ENCODE peak calls at places on chromosomes 2 and 18, in five cellular contexts. One of them, this sample, is unnamed.

GRCh38 chr2:68548396-68548795 is 81.0 kb downstream of the APLF start:
- DNase-seq in stimulated activated naive B cell treated with anti-CD40 and anti-IgM and Interleukin-4, amounts not matched to agents 10 μg/mL and 1 μg/mL and 100 μg/mL, for 72 hours: no peak
- DNase-seq in activated CD4-positive, alpha-beta T cell treated with anti-CD3 and anti-CD28 coated beads for 24 hours: no peak
- DNase-seq in ELR: peak; percentile 52
- DNase-seq in head of caudate nucleus: no peak
- DNase-seq in this sample: no peak

GRCh38 chr2:119744335-119744939 is 15.3 kb upstream of the PTPN4 start:
- DNase-seq in stimulated activated naive B cell treated with anti-CD40 and anti-IgM and Interleukin-4, amounts not matched to agents 10 μg/mL and 1 μg/mL and 100 μg/mL, for 72 hours: no peak
- DNase-seq in activated CD4-positive, alpha-beta T cell treated with anti-CD3 and anti-CD28 coated beads for 24 hours: no peak
- DNase-seq in ELR: peak; percentile 50
- DNase-seq in head of caudate nucleus: no peak
- DNase-seq in this sample: peak; percentile 85

GRCh38 chr18:22912835-22913234 is 20.3 kb upstream of the RBBP8 start:
- DNase-seq in stimulated activated naive B cell treated with anti-CD40 and anti-IgM and Interleukin-4, amounts not matched to agents 10 μg/mL and 1 μg/mL and 100 μg/mL, for 72 hours: no peak
- DNase-seq in activated CD4-positive, alpha-beta T cell treated with anti-CD3 and anti-CD28 coated beads for 24 hours: no peak
- DNase-seq in ELR: no peak
- DNase-seq in head of caudate nucleus: no peak
- DNase-seq in this sample: no peak

GRCh38 chr18:23194969-23195957 is 60.0 kb downstream of the CABLES1 start:
- DNase-seq in stimulated activated naive B cell treated with anti-CD40 and anti-IgM and Interleukin-4, amounts not matched to agents 10 μg/mL and 1 μg/mL and 100 μg/mL, for 72 hours: no peak
- DNase-seq in activated CD4-positive, alpha-beta T cell treated with anti-CD3 and anti-CD28 coated beads for 24 hours: no peak
- DNase-seq in ELR: no peak
- DNase-seq in head of caudate nucleus: no peak
- DNase-seq in this sample: no peak

GRCh38 chr2:209269024-209269423 is 154.8 kb upstream of the MAP2 start:
- DNase-seq in stimulated activated naive B cell treated with anti-CD40 and anti-IgM and Interleukin-4, amounts not matched to agents 10 μg/mL and 1 μg/mL and 100 μg/mL, for 72 hours: no peak
- DNase-seq in activated CD4-positive, alpha-beta T cell treated with anti-CD3 and anti-CD28 coated beads for 24 hours: no peak
- DNase-seq in ELR: no peak
- DNase-seq in head of caudate nucleus: no peak
- DNase-seq in this sample: no peak

GRCh38 chr2:189641565-189641964 is 19.7 kb upstream of the ASNSD1 start:
- DNase-seq in stimulated activated naive B cell treated with anti-CD40 and anti-IgM and Interleukin-4, amounts not matched to agents 10 μg/mL and 1 μg/mL and 100 μg/mL, for 72 hours: no peak
- DNase-seq in activated CD4-positive, alpha-beta T cell treated with anti-CD3 and anti-CD28 coated beads for 24 hours: peak; percentile 11
- DNase-seq in ELR: no peak
- DNase-seq in head of caudate nucleus: no peak
- DNase-seq in this sample: no peak

GRCh38 chr2:135256531-135257258 is 204.6 kb downstream of the RAB3GAP1 start:
- DNase-seq in stimulated activated naive B cell treated with anti-CD40 and anti-IgM and Interleukin-4, amounts not matched to agents 10 μg/mL and 1 μg/mL and 100 μg/mL, for 72 hours: no peak
- DNase-seq in activated CD4-positive, alpha-beta T cell treated with anti-CD3 and anti-CD28 coated beads for 24 hours: no peak
- DNase-seq in ELR: peak; percentile 54
- DNase-seq in head of caudate nucleus: no peak
- DNase-seq in this sample: no peak

GRCh38 chr18:28212060-28212459 is 35.1 kb upstream of the CDH2 start:
- DNase-seq in stimulated activated naive B cell treated with anti-CD40 and anti-IgM and Interleukin-4, amounts not matched to agents 10 μg/mL and 1 μg/mL and 100 μg/mL, for 72 hours: no peak
- DNase-seq in activated CD4-positive, alpha-beta T cell treated with anti-CD3 and anti-CD28 coated beads for 24 hours: no peak
- DNase-seq in ELR: no peak
- DNase-seq in head of caudate nucleus: no peak
- DNase-seq in this sample: no peak

GRCh38 chr2:59077026-59077425 is 835.9 kb upstream of the FANCL start:
- DNase-seq in stimulated activated naive B cell treated with anti-CD40 and anti-IgM and Interleukin-4, amounts not matched to agents 10 μg/mL and 1 μg/mL and 100 μg/mL, for 72 hours: no peak
- DNase-seq in activated CD4-positive, alpha-beta T cell treated with anti-CD3 and anti-CD28 coated beads for 24 hours: no peak
- DNase-seq in ELR: no peak
- DNase-seq in head of caudate nucleus: no peak
- DNase-seq in this sample: no peak

GRCh38 chr2:75560022-75560767 is 544 bp downstream of the EVA1A start:
- DNase-seq in stimulated activated naive B cell treated with anti-CD40 and anti-IgM and Interleukin-4, amounts not matched to agents 10 μg/mL and 1 μg/mL and 100 μg/mL, for 72 hours: no peak
- DNase-seq in activated CD4-positive, alpha-beta T cell treated with anti-CD3 and anti-CD28 coated beads for 24 hours: no peak
- DNase-seq in ELR: peak; percentile 46
- DNase-seq in head of caudate nucleus: peak; percentile 32
- DNase-seq in this sample: no peak

GRCh38 chr18:68177807-68178702 is 536.9 kb downstream of the TMX3 start:
- DNase-seq in stimulated activated naive B cell treated with anti-CD40 and anti-IgM and Interleukin-4, amounts not matched to agents 10 μg/mL and 1 μg/mL and 100 μg/mL, for 72 hours: no peak
- DNase-seq in activated CD4-positive, alpha-beta T cell treated with anti-CD3 and anti-CD28 coated beads for 24 hours: no peak
- DNase-seq in ELR: peak; percentile 97
- DNase-seq in head of caudate nucleus: no peak
- DNase-seq in this sample: peak; percentile 37

GRCh38 chr2:225999692-226000091 is 600.2 kb downstream of the NYAP2 start:
- DNase-seq in stimulated activated naive B cell treated with anti-CD40 and anti-IgM and Interleukin-4, amounts not matched to agents 10 μg/mL and 1 μg/mL and 100 μg/mL, for 72 hours: no peak
- DNase-seq in activated CD4-positive, alpha-beta T cell treated with anti-CD3 and anti-CD28 coated beads for 24 hours: no peak
- DNase-seq in ELR: no peak
- DNase-seq in head of caudate nucleus: no peak
- DNase-seq in this sample: no peak

GRCh38 chr2:201952212-201952611 is 81.4 kb upstream of the FZD7 start:
- DNase-seq in stimulated activated naive B cell treated with anti-CD40 and anti-IgM and Interleukin-4, amounts not matched to agents 10 μg/mL and 1 μg/mL and 100 μg/mL, for 72 hours: no peak
- DNase-seq in activated CD4-positive, alpha-beta T cell treated with anti-CD3 and anti-CD28 coated beads for 24 hours: no peak
- DNase-seq in ELR: no peak
- DNase-seq in head of caudate nucleus: no peak
- DNase-seq in this sample: no peak

GRCh38 chr18:70672581-70672980 is 383.7 kb downstream of the SOCS6 start:
- DNase-seq in stimulated activated naive B cell treated with anti-CD40 and anti-IgM and Interleukin-4, amounts not matched to agents 10 μg/mL and 1 μg/mL and 100 μg/mL, for 72 hours: no peak
- DNase-seq in activated CD4-positive, alpha-beta T cell treated with anti-CD3 and anti-CD28 coated beads for 24 hours: no peak
- DNase-seq in ELR: no peak
- DNase-seq in head of caudate nucleus: no peak
- DNase-seq in this sample: no peak

GRCh38 chr18:3454365-3455089 is 4.6 kb downstream of the TGIF1 start:
- DNase-seq in stimulated activated naive B cell treated with anti-CD40 and anti-IgM and Interleukin-4, amounts not matched to agents 10 μg/mL and 1 μg/mL and 100 μg/mL, for 72 hours: no peak
- DNase-seq in activated CD4-positive, alpha-beta T cell treated with anti-CD3 and anti-CD28 coated beads for 24 hours: no peak
- DNase-seq in ELR: peak; percentile 75
- DNase-seq in head of caudate nucleus: no peak
- DNase-seq in this sample: peak; percentile 68

GRCh38 chr2:226474131-226474530 is 325.5 kb downstream of the IRS1 start:
- DNase-seq in stimulated activated naive B cell treated with anti-CD40 and anti-IgM and Interleukin-4, amounts not matched to agents 10 μg/mL and 1 μg/mL and 100 μg/mL, for 72 hours: no peak
- DNase-seq in activated CD4-positive, alpha-beta T cell treated with anti-CD3 and anti-CD28 coated beads for 24 hours: no peak
- DNase-seq in ELR: no peak
- DNase-seq in head of caudate nucleus: no peak
- DNase-seq in this sample: peak; percentile 81

GRCh38 chr18:79735071-79735980 is 55.7 kb downstream of the CTDP1 start:
- DNase-seq in stimulated activated naive B cell treated with anti-CD40 and anti-IgM and Interleukin-4, amounts not matched to agents 10 μg/mL and 1 μg/mL and 100 μg/mL, for 72 hours: no peak
- DNase-seq in activated CD4-positive, alpha-beta T cell treated with anti-CD3 and anti-CD28 coated beads for 24 hours: no peak
- DNase-seq in ELR: no peak
- DNase-seq in head of caudate nucleus: no peak
- DNase-seq in this sample: no peak

GRCh38 chr2:215799194-215799593 is 214.2 kb downstream of the MREG start:
- DNase-seq in stimulated activated naive B cell treated with anti-CD40 and anti-IgM and Interleukin-4, amounts not matched to agents 10 μg/mL and 1 μg/mL and 100 μg/mL, for 72 hours: no peak
- DNase-seq in activated CD4-positive, alpha-beta T cell treated with anti-CD3 and anti-CD28 coated beads for 24 hours: no peak
- DNase-seq in ELR: peak; percentile 55
- DNase-seq in head of caudate nucleus: no peak
- DNase-seq in this sample: peak; percentile 34

GRCh38 chr18:36580874-36581750 is 247.7 kb downstream of the TPGS2 start:
- DNase-seq in stimulated activated naive B cell treated with anti-CD40 and anti-IgM and Interleukin-4, amounts not matched to agents 10 μg/mL and 1 μg/mL and 100 μg/mL, for 72 hours: no peak
- DNase-seq in activated CD4-positive, alpha-beta T cell treated with anti-CD3 and anti-CD28 coated beads for 24 hours: no peak
- DNase-seq in ELR: peak; percentile 90
- DNase-seq in head of caudate nucleus: no peak
- DNase-seq in this sample: peak; percentile 73

GRCh38 chr2:207223051-207223450 is 57.3 kb upstream of the KLF7 start:
- DNase-seq in stimulated activated naive B cell treated with anti-CD40 and anti-IgM and Interleukin-4, amounts not matched to agents 10 μg/mL and 1 μg/mL and 100 μg/mL, for 72 hours: peak; percentile 29
- DNase-seq in activated CD4-positive, alpha-beta T cell treated with anti-CD3 and anti-CD28 coated beads for 24 hours: no peak
- DNase-seq in ELR: peak; percentile 84
- DNase-seq in head of caudate nucleus: no peak
- DNase-seq in this sample: peak; percentile 87

GRCh38 chr18:26503382-26503781 is 45.0 kb downstream of the KCTD1 start:
- DNase-seq in stimulated activated naive B cell treated with anti-CD40 and anti-IgM and Interleukin-4, amounts not matched to agents 10 μg/mL and 1 μg/mL and 100 μg/mL, for 72 hours: no peak
- DNase-seq in activated CD4-positive, alpha-beta T cell treated with anti-CD3 and anti-CD28 coated beads for 24 hours: no peak
- DNase-seq in ELR: no peak
- DNase-seq in head of caudate nucleus: no peak
- DNase-seq in this sample: no peak

GRCh38 chr2:127707890-127708648 is 6.8 kb downstream of the SFT2D3 start:
- DNase-seq in stimulated activated naive B cell treated with anti-CD40 and anti-IgM and Interleukin-4, amounts not matched to agents 10 μg/mL and 1 μg/mL and 100 μg/mL, for 72 hours: no peak
- DNase-seq in activated CD4-positive, alpha-beta T cell treated with anti-CD3 and anti-CD28 coated beads for 24 hours: no peak
- DNase-seq in ELR: no peak
- DNase-seq in head of caudate nucleus: peak; percentile 54
- DNase-seq in this sample: no peak

GRCh38 chr2:42084231-42084671 is 36.4 kb downstream of the PKDCC start:
- DNase-seq in stimulated activated naive B cell treated with anti-CD40 and anti-IgM and Interleukin-4, amounts not matched to agents 10 μg/mL and 1 μg/mL and 100 μg/mL, for 72 hours: no peak
- DNase-seq in activated CD4-positive, alpha-beta T cell treated with anti-CD3 and anti-CD28 coated beads for 24 hours: no peak
- DNase-seq in ELR: peak; percentile 32
- DNase-seq in head of caudate nucleus: no peak
- DNase-seq in this sample: no peak

GRCh38 chr2:42498482-42498881 is 4.7 kb upstream of the KCNG3 start:
- DNase-seq in stimulated activated naive B cell treated with anti-CD40 and anti-IgM and Interleukin-4, amounts not matched to agents 10 μg/mL and 1 μg/mL and 100 μg/mL, for 72 hours: no peak
- DNase-seq in activated CD4-positive, alpha-beta T cell treated with anti-CD3 and anti-CD28 coated beads for 24 hours: no peak
- DNase-seq in ELR: no peak
- DNase-seq in head of caudate nucleus: no peak
- DNase-seq in this sample: no peak

GRCh38 chr2:128291161-128291843 is 27.4 kb downstream of the HS6ST1 start:
- DNase-seq in stimulated activated naive B cell treated with anti-CD40 and anti-IgM and Interleukin-4, amounts not matched to agents 10 μg/mL and 1 μg/mL and 100 μg/mL, for 72 hours: peak; percentile 69
- DNase-seq in activated CD4-positive, alpha-beta T cell treated with anti-CD3 and anti-CD28 coated beads for 24 hours: no peak
- DNase-seq in ELR: no peak
- DNase-seq in head of caudate nucleus: no peak
- DNase-seq in this sample: no peak

GRCh38 chr2:238700122-238700457 is 147.8 kb upstream of the TWIST2 start:
- DNase-seq in stimulated activated naive B cell treated with anti-CD40 and anti-IgM and Interleukin-4, amounts not matched to agents 10 μg/mL and 1 μg/mL and 100 μg/mL, for 72 hours: no peak
- DNase-seq in activated CD4-positive, alpha-beta T cell treated with anti-CD3 and anti-CD28 coated beads for 24 hours: no peak
- DNase-seq in ELR: peak; percentile 33
- DNase-seq in head of caudate nucleus: no peak
- DNase-seq in this sample: no peak

GRCh38 chr18:23900979-23901378 is 113.6 kb upstream of the TTC39C start:
- DNase-seq in stimulated activated naive B cell treated with anti-CD40 and anti-IgM and Interleukin-4, amounts not matched to agents 10 μg/mL and 1 μg/mL and 100 μg/mL, for 72 hours: no peak
- DNase-seq in activated CD4-positive, alpha-beta T cell treated with anti-CD3 and anti-CD28 coated beads for 24 hours: no peak
- DNase-seq in ELR: no peak
- DNase-seq in head of caudate nucleus: no peak
- DNase-seq in this sample: no peak

GRCh38 chr2:17621781-17622180 is 81.3 kb downstream of the VSNL1 start:
- DNase-seq in stimulated activated naive B cell treated with anti-CD40 and anti-IgM and Interleukin-4, amounts not matched to agents 10 μg/mL and 1 μg/mL and 100 μg/mL, for 72 hours: no peak
- DNase-seq in activated CD4-positive, alpha-beta T cell treated with anti-CD3 and anti-CD28 coated beads for 24 hours: no peak
- DNase-seq in ELR: peak; percentile 46
- DNase-seq in head of caudate nucleus: no peak
- DNase-seq in this sample: no peak

GRCh38 chr2:70475266-70475665 is 78.4 kb downstream of the TGFA start:
- DNase-seq in stimulated activated naive B cell treated with anti-CD40 and anti-IgM and Interleukin-4, amounts not matched to agents 10 μg/mL and 1 μg/mL and 100 μg/mL, for 72 hours: peak; percentile 14
- DNase-seq in activated CD4-positive, alpha-beta T cell treated with anti-CD3 and anti-CD28 coated beads for 24 hours: no peak
- DNase-seq in ELR: no peak
- DNase-seq in head of caudate nucleus: no peak
- DNase-seq in this sample: no peak

GRCh38 chr2:54103454-54104314 is 11.7 kb upstream of the ACYP2 start:
- DNase-seq in stimulated activated naive B cell treated with anti-CD40 and anti-IgM and Interleukin-4, amounts not matched to agents 10 μg/mL and 1 μg/mL and 100 μg/mL, for 72 hours: peak; percentile 59
- DNase-seq in activated CD4-positive, alpha-beta T cell treated with anti-CD3 and anti-CD28 coated beads for 24 hours: no peak
- DNase-seq in ELR: peak; percentile 90
- DNase-seq in head of caudate nucleus: no peak
- DNase-seq in this sample: peak; percentile 67

GRCh38 chr18:7617738-7618422 is 50.8 kb downstream of the PTPRM start:
- DNase-seq in stimulated activated naive B cell treated with anti-CD40 and anti-IgM and Interleukin-4, amounts not matched to agents 10 μg/mL and 1 μg/mL and 100 μg/mL, for 72 hours: no peak
- DNase-seq in activated CD4-positive, alpha-beta T cell treated with anti-CD3 and anti-CD28 coated beads for 24 hours: no peak
- DNase-seq in ELR: peak; percentile 86
- DNase-seq in head of caudate nucleus: no peak
- DNase-seq in this sample: peak; percentile 87

GRCh38 chr2:9008951-9009664 is 5.6 kb upstream of the MBOAT2 start:
- DNase-seq in stimulated activated naive B cell treated with anti-CD40 and anti-IgM and Interleukin-4, amounts not matched to agents 10 μg/mL and 1 μg/mL and 100 μg/mL, for 72 hours: no peak
- DNase-seq in activated CD4-positive, alpha-beta T cell treated with anti-CD3 and anti-CD28 coated beads for 24 hours: no peak
- DNase-seq in ELR: no peak
- DNase-seq in head of caudate nucleus: no peak
- DNase-seq in this sample: no peak

GRCh38 chr2:197149546-197149945 is 161.0 kb downstream of the ANKRD44 start:
- DNase-seq in stimulated activated naive B cell treated with anti-CD40 and anti-IgM and Interleukin-4, amounts not matched to agents 10 μg/mL and 1 μg/mL and 100 μg/mL, for 72 hours: no peak
- DNase-seq in activated CD4-positive, alpha-beta T cell treated with anti-CD3 and anti-CD28 coated beads for 24 hours: no peak
- DNase-seq in ELR: no peak
- DNase-seq in head of caudate nucleus: no peak
- DNase-seq in this sample: no peak

GRCh38 chr2:40358783-40359182 is 93.1 kb downstream of the SLC8A1 start:
- DNase-seq in stimulated activated naive B cell treated with anti-CD40 and anti-IgM and Interleukin-4, amounts not matched to agents 10 μg/mL and 1 μg/mL and 100 μg/mL, for 72 hours: no peak
- DNase-seq in activated CD4-positive, alpha-beta T cell treated with anti-CD3 and anti-CD28 coated beads for 24 hours: no peak
- DNase-seq in ELR: no peak
- DNase-seq in head of caudate nucleus: no peak
- DNase-seq in this sample: no peak